ENCODE peak calls at places on chromosomes 2 and 18, in seven cellular contexts. O is iris pigment epithelial cell; D is transverse colon; T is NCI-H2029; C is AG04450; J is psoas muscle; Y is CD8-positive, alpha-beta T cell. K is an unnamed sample.
A peak's percentile ranks its signal among the peaks of the same experiment; 100 is the strongest.

GRCh38 chr2:14385043-14385442 is 247.5 kb upstream of the LRATD1 start:
- DNase-seq in O (no peak), D (no peak), T (no peak), C (no peak), J (no peak), Y (no peak), K (no peak)

GRCh38 chr2:181779288-181779871 is 99.1 kb upstream of the NEUROD1 start:
- DNase-seq in O (peak; percentile 50), D (no peak), T (no peak), C (no peak), J (no peak), Y (no peak), K (no peak)

GRCh38 chr18:63336366-63337099 is 17.0 kb upstream of the BCL2 start:
- DNase-seq in O (peak; percentile 96), D (no peak), T (no peak), C (peak; percentile 83), J (no peak), Y (no peak), K (no peak)

GRCh38 chr2:80863166-80863714 is 558.7 kb upstream of the LRRTM1 start:
- DNase-seq in O (no peak), D (no peak), T (no peak), C (no peak), J (no peak), Y (no peak), K (no peak)

GRCh38 chr2:100924520-100925451 is 77.3 kb upstream of the RPL31 start:
- DNase-seq in O (peak; percentile 84), D (peak; percentile 28), T (no peak), C (peak; percentile 34), J (no peak), Y (peak; percentile 10), K (peak; percentile 9)

GRCh38 chr2:126482582-126483464 is 173.1 kb upstream of the GYPC start:
- DNase-seq in O (no peak), D (no peak), T (no peak), C (no peak), J (no peak), Y (no peak), K (no peak)

GRCh38 chr2:57981369-57981768 is 65.2 kb upstream of the VRK2 start:
- DNase-seq in O (peak; percentile 66), D (no peak), T (no peak), C (no peak), J (no peak), Y (no peak), K (no peak)

GRCh38 chr2:43412121-43412753 is 183.6 kb downstream of the THADA start:
- DNase-seq in O (peak; percentile 47), D (no peak), T (no peak), C (no peak), J (no peak), Y (no peak), K (no peak)